ENCODE peak calls at places on chromosome 6, in six cellular contexts. W, I, R, Y, H and Z are unnamed samples. For H3K4me1, the result is how much of the 10 kb centered on the place peaks cover.

GRCh38 chr6:146106532-146106931 is 77.7 kb downstream of the GRM1 start:
- DNase-seq in W (no peak), I (no peak), R (no peak), Y (no peak), H (no peak), Z (no peak)

GRCh38 chr6:142323377-142323776 is 21.6 kb downstream of the ADGRG6 start:
- DNase-seq in W (no peak), I (no peak), R (peak), Y (no peak), H (no peak), Z (no peak)

GRCh38 chr6:111986651-111987050 is 67.3 kb upstream of the CCN6 start:
- DNase-seq in W (no peak), I (no peak), R (no peak), Y (no peak), H (no peak), Z (no peak)

GRCh38 chr6:160137130-160137988 is 15.7 kb downstream of the SLC22A1 start:
- DNase-seq in W (no peak), I (no peak), R (no peak), Y (no peak), H (no peak), Z (no peak)

GRCh38 chr6:157080986-157081391 is 242.3 kb downstream of the TMEM242 start:
- DNase-seq in W (no peak), I (no peak), R (no peak), Y (no peak), H (no peak), Z (no peak)

GRCh38 chr6:87741001-87741650 is 39.1 kb upstream of the AKIRIN2 start:
- DNase-seq in W (no peak), I (no peak), R (no peak), Y (no peak), H (no peak), Z (no peak)

GRCh38 chr6:88641178-88641903 is 322.1 kb downstream of the RNGTT start:
- DNase-seq in W (no peak), I (no peak), R (no peak), Y (no peak), H (no peak), Z (no peak)

GRCh38 chr6:105209950-105210706 is 30.3 kb upstream of the POPDC3 start:
- DNase-seq in W (no peak), I (no peak), R (no peak), Y (no peak), H (no peak), Z (no peak)

GRCh38 chr6:31567531-31568370 is 4.3 kb upstream of the LTA start:
- DNase-seq in W (no peak), I (no peak), R (no peak), Y (no peak), H (no peak), Z (no peak)

GRCh38 chr6:45589367-45589766 is 211.6 kb upstream of the SUPT3H start:
- DNase-seq in W (no peak), I (no peak), R (no peak), Y (no peak), H (no peak), Z (no peak)
- H3K27ac ChIP-seq in W (no peak), I (no peak), R (no peak), Y (no peak), H (no peak), Z (no peak)

DNA sequence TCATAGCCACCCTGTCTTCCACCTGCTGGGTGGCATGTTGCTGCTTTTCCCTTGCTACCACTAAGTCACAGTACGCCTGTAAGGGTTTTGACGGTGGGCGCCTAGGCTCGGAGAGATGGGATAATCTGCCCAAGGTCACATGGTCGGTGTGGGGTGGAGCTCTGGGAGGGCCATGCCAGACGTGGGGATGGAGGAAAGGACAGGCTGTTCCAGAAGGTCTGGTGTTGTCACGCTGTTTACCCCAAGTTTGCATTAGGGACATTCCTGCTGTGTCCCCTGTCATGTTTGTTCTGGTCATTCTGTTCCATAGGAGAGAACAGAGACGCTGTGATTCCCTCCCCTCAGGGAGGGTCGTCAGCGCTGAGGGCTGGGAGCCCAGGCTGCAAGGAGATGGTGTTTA is 16.1 kb downstream of the IP6K3 start:
- DNase-seq in W (no peak), I (peak), R (no peak), Y (no peak), H (no peak), Z (peak)
- H3K4me1 ChIP-seq in W (under half), I (half or more), R (under half), Y (under half), H (under half), Z (under half)

GRCh38 chr6:132713355-132714134 is at the start of gene VNN1:
- DNase-seq in W (no peak), I (no peak), R (no peak), Y (no peak), H (no peak), Z (no peak)
- H3K27ac ChIP-seq in W (no peak), I (peak), R (no peak), Y (no peak), H (peak), Z (no peak)

DNA sequence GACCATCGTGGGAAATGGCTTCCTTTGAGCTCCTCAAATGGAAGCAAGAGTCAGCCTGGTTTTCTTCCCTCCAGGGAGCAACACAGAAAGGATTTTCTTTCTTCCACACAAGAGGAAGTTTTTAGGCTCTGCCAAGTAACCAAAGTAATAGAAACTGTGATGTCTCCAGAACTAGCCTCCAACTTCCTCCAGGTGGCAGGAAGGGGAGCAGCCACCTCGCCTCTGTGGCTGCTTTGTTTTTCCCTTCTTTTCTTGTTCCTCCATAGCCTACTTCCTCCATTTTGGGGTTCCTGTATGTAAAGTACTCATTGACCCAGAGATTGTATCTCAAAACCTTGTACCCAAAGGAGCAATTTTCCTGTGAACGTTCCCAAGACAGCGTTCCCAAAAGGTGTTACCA is 32.7 kb upstream of the CCR6 start:
- DNase-seq in W (no peak), I (no peak), R (no peak), Y (no peak), H (no peak), Z (no peak)
- H3K4me1 ChIP-seq in W (under half), I (under half), R (under half), Y (under half), H (under half), Z (under half)

DNA sequence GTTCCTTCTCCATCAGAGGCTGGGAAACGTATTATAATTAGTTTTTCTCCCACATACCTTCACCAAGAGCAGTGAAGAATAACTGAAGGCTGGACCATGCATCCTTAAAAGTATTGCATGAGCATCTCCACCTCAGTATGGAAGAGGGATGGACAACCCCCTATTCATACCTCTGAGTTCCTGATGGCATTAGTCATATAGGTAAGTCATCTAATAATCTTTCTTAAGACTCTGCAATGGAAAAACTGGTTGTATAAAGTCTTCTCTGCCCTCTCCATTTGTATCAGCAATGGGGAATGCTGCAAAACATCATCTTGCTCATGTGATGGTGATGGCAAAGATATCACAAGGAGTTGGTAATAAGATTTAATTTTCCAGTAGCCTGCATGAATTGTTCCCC is 24.5 kb downstream of the PGM3 start:
- DNase-seq in W (no peak), I (no peak), R (no peak), Y (no peak), H (no peak), Z (no peak)
- H3K27ac ChIP-seq in W (no peak), I (no peak), R (no peak), Y (no peak), H (no peak), Z (no peak)

GRCh38 chr6:131951576-131952230 is 531 bp upstream of the CCN2 start:
- DNase-seq in W (no peak), I (no peak), R (no peak), Y (no peak), H (no peak), Z (no peak)

GRCh38 chr6:131949909-131950766 is 1.0 kb downstream of the CCN2 start:
- DNase-seq in W (no peak), I (peak), R (peak), Y (peak), H (peak), Z (peak)

GRCh38 chr6:131948692-131949614 is 2.2 kb downstream of the CCN2 start:
- DNase-seq in W (no peak), I (no peak), R (peak), Y (no peak), H (peak), Z (peak)

GRCh38 chr6:131949615-131949908 is 1.6 kb downstream of the CCN2 start:
- DNase-seq in W (no peak), I (no peak), R (no peak), Y (no peak), H (no peak), Z (no peak)

DNA sequence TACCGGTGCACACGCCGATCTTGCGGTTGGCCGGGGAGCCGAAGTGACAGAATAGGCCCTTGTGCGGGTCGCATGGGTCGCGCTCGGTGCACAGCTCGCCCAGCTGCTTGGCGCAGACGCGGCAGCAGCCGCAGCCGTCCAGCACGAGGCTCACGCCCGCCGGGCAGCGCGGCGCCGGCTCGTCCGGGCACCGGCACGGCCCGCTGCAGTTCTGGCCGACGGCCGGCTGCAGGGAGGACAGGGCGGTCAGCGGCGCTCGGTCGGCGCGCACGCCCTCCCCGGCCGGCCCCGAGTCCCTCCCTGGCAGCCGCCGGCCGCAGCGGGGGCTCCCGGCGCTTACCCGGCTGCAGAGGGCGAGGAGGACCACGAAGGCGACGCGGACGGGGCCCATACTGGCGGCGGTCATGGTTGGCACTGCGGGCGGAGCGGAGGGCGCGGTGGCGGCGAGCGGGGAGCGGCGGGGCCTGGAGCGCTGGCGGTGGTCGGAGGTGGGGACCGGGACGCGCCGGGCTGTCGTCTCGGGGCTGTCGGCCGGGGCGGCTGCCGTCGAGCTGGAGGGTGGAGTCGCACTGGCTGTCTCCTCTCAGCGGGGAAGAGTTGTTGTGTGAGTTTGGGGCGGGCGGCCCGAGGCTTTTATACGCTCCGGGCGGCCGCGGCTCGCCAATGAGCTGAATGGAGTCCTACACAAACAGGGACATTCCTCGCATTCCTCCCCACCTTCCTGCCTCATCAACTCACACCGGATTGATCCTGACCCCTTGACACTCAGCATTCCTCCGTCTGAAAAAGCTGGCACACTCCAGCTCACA is at the start of gene CCN2:
- DNase-seq in W (no peak), I (peak), R (peak), Y (peak), H (peak), Z (peak)
- H3K4me1 ChIP-seq in W (under half), I (under half), R (half or more), Y (under half), H (under half), Z (under half)